ENCODE peak calls at places on chromosomes 3 and 15, in nine cellular contexts. D, V, T, I, E, W, Y, P and Z are unnamed samples.

GRCh38 chr3:48528754-48529153 is 24.8 kb upstream of the SHISA5 start:
- DNase-seq in D (peak), V (no peak), T (no peak), I (no peak), E (no peak), W (no peak), Y (no peak), P (peak), Z (no peak)

GRCh38 chr3:30720586-30721313 is 114.3 kb downstream of the TGFBR2 start:
- DNase-seq in D (no peak), V (peak), T (no peak), I (no peak), E (peak), W (no peak), Y (no peak), P (peak), Z (no peak)

GRCh38 chr3:188446014-188446413 is 292.1 kb downstream of the LPP start:
- DNase-seq in D (no peak), V (no peak), T (no peak), I (no peak), E (no peak), W (no peak), Y (no peak), P (no peak), Z (no peak)

GRCh38 chr3:153970735-153971347 is 150.3 kb upstream of the ARHGEF26 start:
- DNase-seq in D (peak), V (no peak), T (no peak), I (no peak), E (no peak), W (no peak), Y (no peak), P (peak), Z (no peak)

GRCh38 chr3:170228093-170228766 is 6.0 kb downstream of the PRKCI start:
- DNase-seq in D (no peak), V (no peak), T (no peak), I (no peak), E (no peak), W (no peak), Y (no peak), P (peak), Z (no peak)

GRCh38 chr3:150255416-150255815 is 152.7 kb upstream of the TSC22D2 start:
- DNase-seq in D (peak), V (no peak), T (no peak), I (no peak), E (no peak), W (no peak), Y (no peak), P (no peak), Z (no peak)

GRCh38 chr3:112117826-112118571 is 15.0 kb downstream of the GCSAM start:
- DNase-seq in D (peak), V (peak), T (no peak), I (no peak), E (no peak), W (peak), Y (no peak), P (no peak), Z (peak)

GRCh38 chr3:52062499-52062898 is 6.1 kb upstream of the DUSP7 start:
- DNase-seq in D (no peak), V (no peak), T (no peak), I (no peak), E (peak), W (no peak), Y (peak), P (peak), Z (peak)

GRCh38 chr3:192642651-192643050 is 84.7 kb downstream of the FGF12 start:
- DNase-seq in D (no peak), V (no peak), T (no peak), I (no peak), E (no peak), W (no peak), Y (no peak), P (no peak), Z (no peak)

GRCh38 chr3:47571391-47572165 is 7.1 kb downstream of the CSPG5 start:
- DNase-seq in D (peak), V (no peak), T (no peak), I (no peak), E (no peak), W (no peak), Y (no peak), P (no peak), Z (no peak)

GRCh38 chr3:192915306-192915705 is 2.4 kb downstream of the MB21D2 start:
- DNase-seq in D (peak), V (peak), T (peak), I (no peak), E (peak), W (no peak), Y (peak), P (peak), Z (peak)

GRCh38 chr3:28726840-28727239 is 378.2 kb upstream of the AZI2 start:
- DNase-seq in D (peak), V (peak), T (peak), I (peak), E (peak), W (peak), Y (peak), P (peak), Z (peak)

GRCh38 chr3:53978386-53978785 is 86.7 kb upstream of the SELENOK start:
- DNase-seq in D (no peak), V (no peak), T (no peak), I (no peak), E (no peak), W (no peak), Y (no peak), P (no peak), Z (peak)

GRCh38 chr15:55916666-55917409 is 76.6 kb downstream of the NEDD4 start:
- DNase-seq in D (peak), V (no peak), T (no peak), I (no peak), E (no peak), W (no peak), Y (no peak), P (peak), Z (no peak)

GRCh38 chr3:4721511-4721911 is 228.4 kb downstream of the ITPR1 start:
- DNase-seq in D (no peak), V (peak), T (no peak), I (no peak), E (peak), W (no peak), Y (no peak), P (peak), Z (no peak)

GRCh38 chr15:78064544-78064943 is 13.0 kb downstream of the TBC1D2B start:
- DNase-seq in D (no peak), V (no peak), T (no peak), I (no peak), E (no peak), W (no peak), Y (no peak), P (peak), Z (no peak)